ENCODE peak calls at places on chromosomes 12 and 14, in seven cellular contexts. E is prostate gland; J is foreskin fibroblast; H is keratinocyte; B is thoracic aorta; Q is CD8-positive, alpha-beta T cell; D is A549. F is an unnamed sample.

GRCh38 chr14:44912041-44912869 is 49.5 kb downstream of the KLHL28 start:
- DNase-seq in H (no peak), J (no peak), D (no peak), B (no peak), Q (no peak), E (no peak), F (no peak)

GRCh38 chr14:85444685-85445084 is 85.3 kb upstream of the FLRT2 start:
- DNase-seq in Q (no peak), H (no peak), J (no peak), D (no peak), B (no peak), E (no peak), F (peak)

GRCh38 chr14:90274808-90275454 is 18.6 kb downstream of the PSMC1 start:
- DNase-seq in H (no peak), J (peak), Q (no peak), D (no peak), B (no peak), E (no peak), F (no peak)

GRCh38 chr14:51575225-51576111 is 76.2 kb upstream of the FRMD6 start:
- DNase-seq in J (no peak), D (no peak), B (no peak), Q (no peak), H (no peak), E (no peak), F (no peak)

GRCh38 chr14:50003213-50004021 is 110.5 kb downstream of the ARF6 start:
- DNase-seq in E (peak), Q (peak), B (peak), D (peak), J (peak), H (no peak), F (no peak)

GRCh38 chr14:99465288-99465687 is 15.4 kb downstream of the SETD3 start:
- DNase-seq in B (no peak), J (no peak), D (no peak), Q (no peak), E (no peak), H (no peak), F (no peak)

GRCh38 chr12:55927588-55928502 is at the start of gene PYM1:
- DNase-seq in H (peak), D (peak), J (peak), E (peak), Q (peak), B (no peak), F (no peak)

GRCh38 chr14:68466491-68466977 is 326.3 kb downstream of the ZFP36L1 start:
- DNase-seq in H (peak), J (peak), E (no peak), B (no peak), D (peak), Q (no peak), F (peak)

GRCh38 chr12:115979351-115979750 is 298.1 kb downstream of the MED13L start:
- DNase-seq in D (no peak), H (no peak), Q (no peak), J (no peak), B (no peak), E (no peak), F (no peak)

GRCh38 chr14:102826161-102826560 is 48.9 kb downstream of the TRAF3 start:
- DNase-seq in B (no peak), H (no peak), D (no peak), Q (no peak), E (no peak), J (no peak), F (no peak)

GRCh38 chr14:61620130-61620946 is 75.0 kb upstream of the HIF1A start:
- DNase-seq in H (no peak), E (no peak), J (peak), B (peak), Q (no peak), D (no peak), F (no peak)

GRCh38 chr12:90027889-90028570 is 319.4 kb upstream of the ATP2B1 start:
- DNase-seq in B (no peak), H (no peak), J (no peak), Q (no peak), D (no peak), E (no peak), F (no peak)

GRCh38 chr14:101560534-101561113 is 671 bp upstream of the DIO3 start:
- DNase-seq in J (no peak), Q (no peak), H (no peak), E (no peak), B (no peak), D (no peak), F (no peak)

DNA sequence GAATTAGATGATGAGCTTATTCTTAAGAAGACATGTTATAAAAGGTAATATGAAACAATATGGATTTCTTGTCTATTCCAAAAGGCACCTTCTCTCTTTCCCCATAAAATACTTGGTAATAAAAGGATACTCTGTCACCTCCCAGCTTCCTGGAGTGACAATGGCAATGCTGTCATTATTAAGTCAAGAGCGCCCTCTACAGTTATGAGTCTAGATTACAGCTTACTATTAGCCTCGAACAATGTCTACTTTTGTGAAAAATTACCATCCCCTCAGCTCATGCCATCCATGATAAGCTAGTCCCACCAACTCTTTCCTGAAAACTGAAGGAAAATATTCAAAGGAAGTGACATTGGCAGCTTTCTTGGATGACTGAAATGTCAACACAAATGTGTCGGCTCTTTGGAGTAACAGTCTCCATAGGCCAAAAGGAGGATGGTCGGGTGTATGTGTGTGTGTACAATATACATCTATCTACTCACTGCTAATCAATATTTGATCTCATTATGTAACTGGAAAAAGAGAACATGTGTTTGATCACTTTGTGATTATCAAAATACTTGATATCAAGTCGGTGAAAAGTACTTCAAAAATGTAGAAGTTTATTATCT is 48.7 kb upstream of the CDKN3 start:
- DNase-seq in Q (no peak), B (no peak), D (peak), E (peak), H (no peak), J (peak), F (no peak)
- TF ChIP-seq CTCF in Q (peak), B (peak), D (peak), E (peak), H (peak), J (peak), F (peak)

DNA sequence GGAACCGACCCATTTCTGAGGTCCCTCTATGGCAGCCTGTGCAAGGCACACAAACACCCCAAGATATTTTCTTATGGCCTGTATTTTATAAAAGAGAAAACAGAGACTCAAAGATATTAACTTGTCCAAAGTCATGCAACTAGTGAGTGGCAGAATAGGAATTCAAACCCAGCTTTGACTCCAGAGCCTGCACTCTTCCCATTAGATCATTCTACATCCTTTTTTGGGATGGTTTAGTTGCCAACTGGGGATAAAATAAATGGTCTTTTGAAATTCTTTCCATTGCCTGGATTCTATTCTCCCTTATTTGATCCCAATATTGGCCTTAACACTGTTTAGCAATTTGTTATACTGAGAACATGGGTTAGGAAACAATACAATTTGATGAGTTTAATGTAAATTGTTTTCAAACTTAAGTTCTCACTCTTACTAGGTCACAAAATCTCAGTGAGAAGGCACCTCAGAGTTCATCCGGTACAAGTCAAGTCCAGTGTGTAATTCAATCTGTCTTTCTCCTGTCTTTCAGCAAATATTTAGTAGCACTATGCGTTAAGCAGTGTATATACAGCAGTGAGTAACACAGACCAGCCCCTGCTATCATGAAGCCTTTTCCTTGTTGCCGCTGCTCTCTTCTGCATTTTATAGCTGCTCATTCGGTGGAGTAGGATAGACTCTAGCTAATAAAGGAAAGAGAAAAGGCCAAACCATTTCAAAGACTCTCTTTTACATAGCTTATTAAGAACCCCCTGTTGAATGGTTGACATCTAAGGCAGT is 162.1 kb upstream of the IFNG-AS1 start:
- DNase-seq in D (peak), E (no peak), H (no peak), B (no peak), Q (no peak), J (no peak), F (no peak)
- H3K4me3 ChIP-seq in D (no peak), E (no peak), H (no peak), B (peak), Q (no peak), J (peak), F (peak)

GRCh38 chr12:23380419-23381100 is 568.9 kb downstream of the SOX5 start:
- DNase-seq in J (no peak), Q (no peak), H (no peak), D (no peak), B (no peak), E (no peak), F (no peak)

GRCh38 chr12:23376238-23376637 is 573.2 kb downstream of the SOX5 start:
- DNase-seq in H (no peak), Q (no peak), J (no peak), E (no peak), B (no peak), D (no peak), F (no peak)
- TF ChIP-seq CTCF in H (no peak), Q (no peak), J (no peak), E (no peak), B (no peak), D (no peak), F (peak)

DNA sequence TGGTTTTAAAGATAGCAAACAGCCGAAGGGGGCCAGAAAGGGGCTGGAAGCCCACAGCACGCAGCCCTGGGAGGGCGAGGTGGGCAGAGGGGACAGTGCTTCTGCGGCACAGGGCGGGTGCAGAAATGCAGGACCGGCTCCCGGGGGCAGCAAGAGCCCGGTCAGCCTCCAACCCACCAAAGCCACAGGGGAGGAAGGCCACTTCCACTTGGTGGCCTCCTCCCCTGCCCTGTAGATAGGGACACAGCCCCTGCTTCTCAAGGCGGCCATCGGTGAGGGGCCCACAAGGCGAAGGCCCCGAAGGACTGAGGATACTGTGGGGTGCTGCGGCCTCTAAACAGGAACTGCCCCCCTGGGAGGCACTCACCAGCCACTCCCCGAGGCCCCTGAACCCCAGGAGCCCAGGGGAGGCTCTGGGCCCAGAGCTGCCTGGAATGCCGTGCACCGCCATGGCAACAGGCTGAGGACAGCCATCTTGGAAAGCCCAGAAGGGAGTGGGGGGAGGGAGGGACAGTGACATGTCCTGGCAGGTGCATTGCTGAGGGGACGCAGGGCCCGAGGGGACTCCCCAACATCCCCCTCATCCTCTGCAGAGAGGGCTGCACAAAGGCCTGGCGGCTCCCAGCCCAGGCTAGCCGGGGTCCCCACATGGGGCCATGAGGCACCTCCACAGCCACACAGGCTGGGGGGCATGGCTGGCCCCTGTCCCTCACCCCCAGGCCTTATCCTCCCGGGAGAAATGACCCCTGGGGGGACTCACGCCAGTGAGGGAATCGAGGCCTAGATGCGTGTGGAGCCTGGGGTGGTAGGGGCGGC is 114.6 kb downstream of the NCOR2 start:
- DNase-seq in B (no peak), H (no peak), J (no peak), E (no peak), D (no peak), Q (no peak), F (no peak)
- H3K4me3 ChIP-seq in B (peak), H (no peak), J (no peak), E (no peak), D (peak), Q (peak), F (no peak)

GRCh38 chr12:65685514-65685913 is 138.8 kb upstream of the HMGA2 start:
- DNase-seq in Q (no peak), E (no peak), B (no peak), J (peak), H (no peak), D (peak), F (no peak)
- TF ChIP-seq CTCF in Q (no peak), E (no peak), B (no peak), J (peak), H (peak), D (peak), F (peak)

GRCh38 chr14:36524874-36525745 is 5.1 kb upstream of the NKX2-1 start:
- DNase-seq in E (no peak), H (peak), J (no peak), D (peak), B (no peak), Q (no peak), F (no peak)
- H3K4me3 ChIP-seq in E (no peak), H (peak), J (no peak), D (peak), B (no peak), Q (no peak), F (no peak)

DNA sequence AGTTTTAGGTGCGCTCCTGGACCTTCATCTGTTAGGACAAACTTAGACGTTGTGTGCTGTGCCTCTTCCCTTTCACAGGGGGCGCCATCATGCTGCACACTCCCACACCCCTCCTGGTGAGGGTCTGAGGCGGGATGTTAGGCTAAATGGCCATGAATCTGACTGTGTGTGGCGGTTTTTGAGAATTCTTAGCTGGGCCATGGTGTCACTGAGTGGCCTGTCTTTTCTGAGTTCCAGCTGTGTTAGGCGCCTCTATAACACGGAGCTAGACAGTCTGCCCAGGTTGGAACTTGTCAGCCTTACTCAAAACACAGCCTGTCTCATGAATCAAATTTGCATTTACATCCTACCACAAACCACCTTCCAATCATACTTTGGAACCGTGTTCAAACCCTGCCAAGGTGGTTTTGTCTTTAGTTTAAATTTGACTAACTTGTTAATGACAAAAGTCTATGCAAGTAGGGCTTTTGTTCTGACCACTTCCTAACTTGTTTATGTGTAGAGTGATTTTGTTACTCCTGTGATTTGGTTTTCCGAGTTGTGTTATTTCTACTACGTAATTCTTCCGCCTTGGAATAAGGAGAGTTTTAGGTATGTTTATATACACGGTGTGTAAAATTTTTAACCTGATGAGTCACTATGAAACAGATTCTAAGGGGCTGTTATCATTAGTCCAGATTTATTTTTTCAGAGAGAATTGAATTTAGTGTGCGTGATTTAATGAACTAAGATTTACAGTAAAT is 19.6 kb downstream of the ACVR1B start:
- DNase-seq in J (no peak), B (no peak), D (peak), H (no peak), E (no peak), Q (peak), F (peak)
- TF ChIP-seq CTCF in J (peak), B (no peak), D (peak), H (peak), E (no peak), Q (peak), F (peak)

DNA sequence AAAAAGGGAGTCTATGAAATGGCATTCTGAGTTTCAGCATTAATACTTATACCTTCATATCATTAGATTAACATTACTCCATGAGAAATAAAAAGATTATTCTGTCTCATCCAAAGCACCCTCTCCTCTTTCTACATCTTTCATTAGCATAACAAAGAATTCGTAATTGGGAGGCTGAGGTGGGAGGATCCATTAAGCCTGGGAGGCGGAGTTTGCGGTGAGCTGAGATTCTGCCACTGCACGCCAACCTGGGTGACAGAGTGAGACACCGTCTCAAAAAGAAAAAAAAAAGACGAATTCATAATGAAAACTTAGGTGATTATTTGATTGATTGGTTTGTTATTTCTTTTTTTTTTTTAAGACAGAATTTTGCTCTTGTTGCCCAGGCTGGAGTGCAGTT is 1.8 kb upstream of the CDK17 start:
- DNase-seq in D (no peak), H (no peak), J (no peak), E (no peak), B (no peak), Q (no peak), F (no peak)
- H3K4me3 ChIP-seq in D (peak), H (peak), J (no peak), E (no peak), B (no peak), Q (no peak), F (no peak)

GRCh38 chr14:91649930-91650329 is 82.0 kb downstream of the CATSPERB start:
- DNase-seq in H (no peak), J (peak), E (peak), B (no peak), Q (no peak), D (peak), F (no peak)
- TF ChIP-seq CTCF in H (peak), J (no peak), E (peak), B (peak), Q (peak), D (peak), F (peak)

GRCh38 chr14:69648480-69649414 is 37.4 kb downstream of the SUSD6 start:
- DNase-seq in D (peak), E (no peak), J (peak), Q (no peak), H (no peak), B (no peak), F (no peak)

GRCh38 chr14:69650948-69651369 is 39.6 kb downstream of the SUSD6 start:
- DNase-seq in B (no peak), E (no peak), H (no peak), Q (no peak), J (no peak), D (no peak), F (no peak)

GRCh38 chr14:69654109-69654508 is 42.7 kb downstream of the SUSD6 start:
- DNase-seq in J (no peak), B (no peak), D (peak), Q (no peak), E (peak), H (no peak), F (no peak)

GRCh38 chr14:69652942-69653680 is 41.7 kb downstream of the SUSD6 start:
- DNase-seq in Q (no peak), J (no peak), H (no peak), D (no peak), E (no peak), B (no peak), F (no peak)

GRCh38 chr14:69651653-69652052 is 40.3 kb downstream of the SUSD6 start:
- DNase-seq in B (no peak), Q (no peak), H (no peak), J (no peak), D (no peak), E (no peak), F (no peak)
- H3K4me3 ChIP-seq in B (no peak), Q (no peak), H (peak), J (no peak), D (no peak), E (no peak), F (no peak)